ENCODE peak calls at places on chromosome 3, in seven cellular contexts. One of them, this sample, is unnamed.

GRCh38 chr3:101676219-101676764 is 640 bp downstream of the ZBTB11 start:
- DNase-seq in HEK293T: peak
- DNase-seq in KBM-7: peak
- DNase-seq in NCI-H1417 treated with DMSO at 0.1 percent for 48 hours: no peak
- DNase-seq in RPMI8226: peak
- DNase-seq in A172: peak
- DNase-seq in NCI-H510A treated with DMSO at 0.1 percent for 48 hours: no peak
- DNase-seq in this sample: peak

GRCh38 chr3:114307222-114307840 is 13.5 kb downstream of the TIGIT start:
- DNase-seq in HEK293T: no peak
- DNase-seq in KBM-7: no peak
- DNase-seq in NCI-H1417 treated with DMSO at 0.1 percent for 48 hours: no peak
- DNase-seq in RPMI8226: no peak
- DNase-seq in A172: no peak
- DNase-seq in NCI-H510A treated with DMSO at 0.1 percent for 48 hours: no peak
- DNase-seq in this sample: no peak

GRCh38 chr3:136068708-136069107 is 103.2 kb downstream of the PPP2R3A start:
- DNase-seq in HEK293T: no peak
- DNase-seq in KBM-7: no peak
- DNase-seq in NCI-H1417 treated with DMSO at 0.1 percent for 48 hours: no peak
- DNase-seq in RPMI8226: no peak
- DNase-seq in A172: peak
- DNase-seq in NCI-H510A treated with DMSO at 0.1 percent for 48 hours: no peak
- DNase-seq in this sample: no peak

GRCh38 chr3:45054196-45054857 is 28.2 kb downstream of the CLEC3B start:
- DNase-seq in HEK293T: no peak
- DNase-seq in KBM-7: no peak
- DNase-seq in NCI-H1417 treated with DMSO at 0.1 percent for 48 hours: no peak
- DNase-seq in RPMI8226: no peak
- DNase-seq in A172: peak
- DNase-seq in NCI-H510A treated with DMSO at 0.1 percent for 48 hours: no peak
- DNase-seq in this sample: no peak

GRCh38 chr3:27224197-27224596 is 145.0 kb downstream of the NEK10 start:
- DNase-seq in HEK293T: no peak
- DNase-seq in KBM-7: no peak
- DNase-seq in NCI-H1417 treated with DMSO at 0.1 percent for 48 hours: no peak
- DNase-seq in RPMI8226: no peak
- DNase-seq in A172: no peak
- DNase-seq in NCI-H510A treated with DMSO at 0.1 percent for 48 hours: no peak
- DNase-seq in this sample: no peak

GRCh38 chr3:155572085-155572484 is 172.8 kb downstream of the PLCH1 start:
- DNase-seq in HEK293T: no peak
- DNase-seq in KBM-7: no peak
- DNase-seq in NCI-H1417 treated with DMSO at 0.1 percent for 48 hours: no peak
- DNase-seq in RPMI8226: no peak
- DNase-seq in A172: no peak
- DNase-seq in NCI-H510A treated with DMSO at 0.1 percent for 48 hours: no peak
- DNase-seq in this sample: no peak

GRCh38 chr3:109819786-109820185 is 482.4 kb upstream of the DPPA4 start:
- DNase-seq in HEK293T: no peak
- DNase-seq in KBM-7: no peak
- DNase-seq in NCI-H1417 treated with DMSO at 0.1 percent for 48 hours: no peak
- DNase-seq in RPMI8226: no peak
- DNase-seq in A172: no peak
- DNase-seq in NCI-H510A treated with DMSO at 0.1 percent for 48 hours: no peak
- DNase-seq in this sample: no peak

GRCh38 chr3:108388136-108389132 is 92.1 kb downstream of the HHLA2 start:
- DNase-seq in HEK293T: no peak
- DNase-seq in KBM-7: no peak
- DNase-seq in NCI-H1417 treated with DMSO at 0.1 percent for 48 hours: peak
- DNase-seq in RPMI8226: peak
- DNase-seq in A172: no peak
- DNase-seq in NCI-H510A treated with DMSO at 0.1 percent for 48 hours: peak
- DNase-seq in this sample: no peak

GRCh38 chr3:170839518-170840100 is 30.4 kb downstream of the RPL22L1 start:
- DNase-seq in HEK293T: no peak
- DNase-seq in KBM-7: no peak
- DNase-seq in NCI-H1417 treated with DMSO at 0.1 percent for 48 hours: no peak
- DNase-seq in RPMI8226: no peak
- DNase-seq in A172: no peak
- DNase-seq in NCI-H510A treated with DMSO at 0.1 percent for 48 hours: no peak
- DNase-seq in this sample: no peak

GRCh38 chr3:54691230-54691900 is 236.5 kb downstream of the LRTM1 start:
- DNase-seq in HEK293T: no peak
- DNase-seq in KBM-7: no peak
- DNase-seq in NCI-H1417 treated with DMSO at 0.1 percent for 48 hours: no peak
- DNase-seq in RPMI8226: no peak
- DNase-seq in A172: peak
- DNase-seq in NCI-H510A treated with DMSO at 0.1 percent for 48 hours: no peak
- DNase-seq in this sample: no peak